ENCODE peak calls at places on chromosomes 7 and 10, in seven cellular contexts. H, N, P, D, X, Z and J are unnamed samples.
A peak's percentile ranks its signal among the peaks of the same experiment; 100 is the strongest.

GRCh38 chr10:89452193-89452592 is 37.8 kb downstream of the IFIT5 start:
- DNase-seq in D (no peak), H (no peak), N (no peak), Z (no peak), X (no peak), P (no peak), J (no peak)

GRCh38 chr7:78141533-78142281 is 343.1 kb downstream of the PHTF2 start:
- DNase-seq in X (no peak), Z (peak; percentile 84), H (no peak), D (peak; percentile 50), P (no peak), N (peak; percentile 57), J (no peak)

GRCh38 chr10:8305871-8306652 is 251.6 kb downstream of the GATA3 start:
- DNase-seq in X (no peak), D (peak; percentile 62), Z (no peak), N (no peak), H (no peak), P (no peak), J (no peak)

GRCh38 chr10:118106426-118106825 is 59.7 kb upstream of the RAB11FIP2 start:
- DNase-seq in H (peak; percentile 23), Z (peak; percentile 37), D (peak; percentile 65), P (peak; percentile 60), N (no peak), X (no peak), J (peak; percentile 15)

GRCh38 chr10:125079091-125079600 is 81.2 kb downstream of the CTBP2 start:
- DNase-seq in H (peak; percentile 65), D (no peak), P (no peak), N (no peak), Z (no peak), X (no peak), J (no peak)

GRCh38 chr10:97612386-97612785 is 20.9 kb downstream of the MORN4 start:
- DNase-seq in X (no peak), P (peak; percentile 81), N (peak; percentile 33), H (no peak), Z (peak; percentile 55), D (peak; percentile 70), J (peak; percentile 17)

GRCh38 chr10:77448226-77448625 is 189.4 kb downstream of the KCNMA1 start:
- DNase-seq in H (peak; percentile 26), P (no peak), X (no peak), Z (no peak), N (no peak), D (no peak), J (no peak)

GRCh38 chr7:45099891-45100760 is 11.4 kb upstream of the NACAD start:
- DNase-seq in H (no peak), P (no peak), N (no peak), X (no peak), Z (no peak), D (no peak), J (no peak)

GRCh38 chr10:82908096-82908495 is 1033.1 kb downstream of the NRG3 start:
- DNase-seq in H (no peak), D (no peak), N (no peak), X (no peak), P (no peak), Z (peak; percentile 31), J (no peak)

GRCh38 chr7:28903779-28904538 is 54.2 kb downstream of the TRIL start:
- DNase-seq in P (no peak), Z (no peak), X (no peak), H (no peak), N (no peak), D (no peak), J (no peak)

GRCh38 chr7:146172112-146172511 is 55.5 kb downstream of the CNTNAP2 start:
- DNase-seq in Z (no peak), H (no peak), P (peak; percentile 30), X (no peak), D (peak; percentile 0), N (no peak), J (no peak)

GRCh38 chr7:100719523-100720319 is 547 bp upstream of the EPO start:
- DNase-seq in D (peak; percentile 38), H (no peak), P (no peak), N (no peak), Z (peak; percentile 73), X (no peak), J (no peak)

GRCh38 chr7:158160199-158160598 is 427.4 kb downstream of the PTPRN2 start:
- DNase-seq in P (no peak), N (no peak), Z (no peak), X (no peak), H (no peak), D (no peak), J (no peak)

GRCh38 chr10:132460691-132461090 is 63.7 kb downstream of the PWWP2B start:
- DNase-seq in X (no peak), P (no peak), Z (no peak), D (no peak), H (no peak), N (no peak), J (no peak)

GRCh38 chr7:42236266-42237161 is 495 bp downstream of the GLI3 start:
- DNase-seq in P (peak; percentile 80), N (no peak), H (peak; percentile 40), X (peak; percentile 24), D (peak; percentile 79), Z (peak; percentile 65), J (peak; percentile 19)

GRCh38 chr10:124632064-124632531 is 112.1 kb downstream of the FAM53B start:
- DNase-seq in P (peak; percentile 65), X (peak; percentile 92), D (peak; percentile 27), H (peak; percentile 81), N (peak; percentile 90), Z (no peak), J (no peak)

GRCh38 chr7:25029075-25029474 is 49.1 kb upstream of the OSBPL3 start:
- DNase-seq in X (no peak), N (no peak), P (no peak), H (no peak), D (no peak), Z (no peak), J (no peak)

GRCh38 chr7:101938115-101938514 is 120.7 kb downstream of the CUX1 start:
- DNase-seq in H (no peak), Z (no peak), N (no peak), P (no peak), X (no peak), D (no peak), J (no peak)

GRCh38 chr7:50356212-50356944 is 51.9 kb downstream of the IKZF1 start:
- DNase-seq in D (no peak), Z (no peak), H (peak; percentile 17), P (no peak), N (no peak), X (no peak), J (no peak)

GRCh38 chr7:12670071-12670729 is 17.2 kb upstream of the ARL4A start:
- DNase-seq in N (no peak), H (peak; percentile 18), D (peak; percentile 45), X (no peak), P (no peak), Z (peak; percentile 66), J (no peak)

GRCh38 chr10:127979017-127979416 is 72.1 kb downstream of the PTPRE start:
- DNase-seq in Z (no peak), H (no peak), D (peak; percentile 36), P (no peak), X (no peak), N (no peak), J (no peak)

GRCh38 chr10:19876570-19876969 is 60.3 kb downstream of the PLXDC2 start:
- DNase-seq in N (no peak), Z (no peak), X (no peak), H (no peak), D (no peak), P (no peak), J (no peak)

GRCh38 chr7:78148166-78148894 is 349.8 kb downstream of the PHTF2 start:
- DNase-seq in P (no peak), N (no peak), H (no peak), X (no peak), Z (no peak), D (no peak), J (no peak)

GRCh38 chr7:132367795-132368194 is 208.5 kb downstream of the PLXNA4 start:
- DNase-seq in P (no peak), X (no peak), H (no peak), D (no peak), Z (no peak), N (no peak), J (no peak)

GRCh38 chr7:17041324-17041723 is 159.5 kb upstream of the AGR3 start:
- DNase-seq in Z (peak; percentile 89), H (no peak), P (no peak), X (no peak), D (peak; percentile 97), N (peak; percentile 84), J (no peak)

GRCh38 chr7:44995555-44996493 is 4.2 kb upstream of the CCM2 start:
- DNase-seq in X (no peak), N (no peak), Z (no peak), P (no peak), H (no peak), D (no peak), J (no peak)

GRCh38 chr7:17651926-17652385 is 288.3 kb downstream of the SNX13 start:
- DNase-seq in N (peak; percentile 88), H (no peak), X (no peak), Z (peak; percentile 97), D (peak; percentile 93), P (no peak), J (no peak)

DNA sequence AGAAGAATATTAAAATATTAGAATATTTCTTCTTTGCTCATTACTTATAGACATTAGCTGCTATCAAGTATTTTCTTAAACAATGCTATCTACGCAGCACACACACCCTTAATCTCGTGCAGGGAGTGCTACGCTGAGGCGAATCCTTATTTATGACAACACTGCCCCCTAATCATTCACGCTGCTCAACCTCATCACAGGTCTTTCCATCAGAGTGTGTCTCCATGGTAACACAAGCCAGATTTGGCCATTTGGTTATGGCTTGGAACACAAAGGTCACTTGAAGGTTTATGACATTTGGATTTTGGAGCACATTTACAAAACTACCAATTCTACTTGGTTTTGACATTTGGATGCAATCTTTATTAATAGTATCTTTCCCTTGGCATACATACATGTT is 45.4 kb upstream of the MYO3A start:
- DNase-seq in N (no peak), P (peak; percentile 58), D (no peak), H (no peak), Z (no peak), X (no peak), J (no peak)
- TF ChIP-seq CTCF in N (no peak), P (peak; percentile 29), D (no peak), H (no peak), Z (no peak), X (no peak), J (no peak)

GRCh38 chr10:71268247-71268691 is 50.8 kb upstream of the SLC29A3 start:
- DNase-seq in X (no peak), P (peak; percentile 64), N (no peak), D (peak; percentile 63), H (no peak), Z (peak; percentile 74), J (peak; percentile 28)
- TF ChIP-seq CTCF in X (no peak), P (peak; percentile 56), N (peak; percentile 88), D (peak; percentile 75), H (no peak), Z (peak; percentile 91), J (no peak)

DNA sequence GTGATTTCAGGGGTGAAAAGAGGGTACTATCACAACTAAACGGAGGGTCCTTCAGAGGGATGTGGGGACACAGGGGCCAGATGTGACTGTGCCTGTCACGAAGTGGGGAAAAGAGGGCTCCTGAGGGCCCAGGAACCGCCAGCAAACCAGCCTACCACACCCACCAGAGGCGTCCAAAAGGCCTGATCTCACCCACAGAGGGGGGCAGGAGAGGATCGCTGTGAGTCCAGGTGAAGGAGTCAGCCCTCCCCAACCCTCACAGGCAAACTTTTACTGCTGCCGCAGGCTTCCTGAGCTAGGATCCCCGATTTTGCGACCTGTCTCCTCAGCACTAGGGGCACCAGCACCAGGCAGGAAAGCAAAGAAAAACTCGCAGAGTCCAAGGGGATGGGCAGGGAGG is 64.7 kb downstream of the HIPK2 start:
- DNase-seq in Z (no peak), P (no peak), X (no peak), N (no peak), D (no peak), H (no peak), J (no peak)
- TF ChIP-seq CTCF in Z (no peak), P (no peak), X (no peak), N (no peak), D (no peak), H (no peak), J (no peak)

GRCh38 chr7:148972360-148972759 is 55.9 kb downstream of the PDIA4 start:
- DNase-seq in N (no peak), P (no peak), X (no peak), Z (no peak), H (no peak), D (no peak), J (no peak)
- TF ChIP-seq CTCF in N (no peak), P (no peak), X (no peak), Z (no peak), H (no peak), D (no peak), J (no peak)